ENCODE peak calls at places on chromosomes 11 and 22, in four cellular contexts. A is stomach, S is A549, O is astrocyte. V is an unnamed sample.

GRCh38 chr11:73152861-73153483 is 10.9 kb upstream of the FCHSD2 start:
- DNase-seq in A (peak), S (no peak), O (no peak), V (peak)

GRCh38 chr22:20384171-20384570 is 9.8 kb upstream of the ZNF74 start:
- DNase-seq in A (no peak), S (no peak), O (no peak), V (no peak)

GRCh38 chr11:123218451-123218850 is 23.4 kb upstream of the CLMP start:
- DNase-seq in A (no peak), S (no peak), O (no peak), V (no peak)

GRCh38 chr22:48261706-48262105 is 1499.3 kb downstream of the TBC1D22A start:
- DNase-seq in A (no peak), S (peak), O (no peak), V (no peak)

GRCh38 chr11:65113361-65113756 is 1.7 kb downstream of the TM7SF2 start:
- DNase-seq in A (no peak), S (no peak), O (no peak), V (no peak)

GRCh38 chr11:44229003-44229570 is 80.9 kb downstream of the ALX4 start:
- DNase-seq in A (no peak), S (no peak), O (peak), V (no peak)

GRCh38 chr11:131217313-131218297 is 152.8 kb upstream of the NTM start:
- DNase-seq in A (no peak), S (no peak), O (no peak), V (no peak)

GRCh38 chr11:125183641-125184040 is 19.1 kb downstream of the PKNOX2 start:
- DNase-seq in A (no peak), S (no peak), O (no peak), V (no peak)

GRCh38 chr11:73991471-73992006 is 8.9 kb upstream of the UCP2 start:
- DNase-seq in A (no peak), S (no peak), O (no peak), V (no peak)

GRCh38 chr11:2860636-2861035 is 24.9 kb downstream of the CDKN1C start:
- DNase-seq in A (peak), S (peak), O (peak), V (no peak)